ENCODE peak calls at places on chromosomes 12 and 14, in five cellular contexts. G is heart left ventricle, Y is mammary epithelial cell, D is AG10803, H is endodermal cell. J is an unnamed sample.

GRCh38 chr14:104610749-104611310 is 6.3 kb upstream of the TMEM179 start:
- DNase-seq in Y (no peak), H (peak), G (no peak), D (no peak), J (no peak)

GRCh38 chr12:69901141-69901900 is 76.3 kb downstream of the MYRFL start:
- DNase-seq in G (no peak), Y (peak), H (no peak), D (peak), J (no peak)

GRCh38 chr12:13114251-13115052 is 11.0 kb upstream of the GSG1 start:
- DNase-seq in H (peak), G (no peak), Y (no peak), D (no peak), J (no peak)

GRCh38 chr12:13127476-13127875 is 24.0 kb upstream of the GSG1 start:
- DNase-seq in Y (no peak), D (no peak), H (no peak), G (no peak), J (no peak)

GRCh38 chr12:401235-402126 is at the start of gene CCDC77:
- DNase-seq in G (peak), D (peak), H (peak), Y (peak), J (peak)

GRCh38 chr14:31927348-31927826 is 149.7 kb upstream of the ARHGAP5 start:
- DNase-seq in D (peak), H (no peak), G (peak), Y (peak), J (no peak)

GRCh38 chr12:41993283-41993682 is 151.4 kb downstream of the GXYLT1 start:
- DNase-seq in G (no peak), Y (no peak), D (no peak), H (no peak), J (no peak)

GRCh38 chr12:89350260-89350659 is 2.0 kb downstream of the DUSP6 start:
- DNase-seq in G (no peak), H (no peak), D (no peak), Y (no peak), J (no peak)

GRCh38 chr12:59808317-59808910 is 212.6 kb downstream of the SLC16A7 start:
- DNase-seq in H (no peak), Y (peak), G (no peak), D (peak), J (no peak)

GRCh38 chr12:63802012-63802608 is 22.4 kb downstream of the RXYLT1 start:
- DNase-seq in D (peak), H (no peak), G (no peak), Y (peak), J (no peak)

GRCh38 chr14:50403433-50403832 is 6.8 kb upstream of the CDKL1 start:
- DNase-seq in H (no peak), Y (no peak), D (peak), G (no peak), J (no peak)

GRCh38 chr12:121808623-121809022 is 4.8 kb downstream of the SETD1B start:
- DNase-seq in Y (no peak), D (no peak), H (no peak), G (no peak), J (no peak)

GRCh38 chr12:38516418-38516817 is 199.8 kb downstream of the ALG10B start:
- DNase-seq in H (no peak), G (no peak), Y (no peak), D (no peak), J (no peak)

GRCh38 chr12:3838065-3838464 is 35.1 kb downstream of the PARP11 start:
- DNase-seq in H (no peak), Y (no peak), D (no peak), G (no peak), J (no peak)

GRCh38 chr12:11879306-11879705 is 191.4 kb upstream of the BCL2L14 start:
- DNase-seq in H (no peak), Y (peak), D (peak), G (no peak), J (no peak)

GRCh38 chr12:122845041-122845864 is 10.0 kb downstream of the HIP1R start:
- DNase-seq in G (no peak), Y (no peak), H (peak), D (no peak), J (peak)

GRCh38 chr14:34926552-34926951 is 51.4 kb upstream of the BAZ1A start:
- DNase-seq in G (no peak), H (no peak), D (no peak), Y (no peak), J (no peak)

GRCh38 chr14:70239802-70240201 is 51.1 kb upstream of the SLC8A3 start:
- DNase-seq in Y (no peak), G (no peak), D (no peak), H (no peak), J (no peak)

GRCh38 chr12:55019784-55020183 is at the start of gene NEUROD4:
- DNase-seq in D (peak), G (peak), H (peak), Y (peak), J (peak)

GRCh38 chr14:89625208-89625987 is 208.4 kb upstream of the FOXN3 start:
- DNase-seq in D (no peak), Y (no peak), H (peak), G (peak), J (no peak)

GRCh38 chr14:105108516-105108864 is 43.3 kb upstream of the GPR132 start:
- DNase-seq in G (no peak), Y (no peak), H (no peak), D (no peak), J (no peak)

GRCh38 chr14:95660550-95661515 is 25.4 kb upstream of the TCL1B start:
- DNase-seq in H (peak), Y (no peak), D (no peak), G (no peak), J (no peak)

GRCh38 chr14:34933301-34933700 is 49.5 kb upstream of the SRP54 start:
- DNase-seq in Y (no peak), D (no peak), H (no peak), G (no peak), J (no peak)

GRCh38 chr12:83016226-83016835 is 329.6 kb downstream of the TMTC2 start:
- DNase-seq in D (peak), G (peak), H (no peak), Y (peak), J (peak)

GRCh38 chr12:71141270-71141948 is 16.4 kb downstream of the TSPAN8 start:
- DNase-seq in D (no peak), G (no peak), H (no peak), Y (no peak), J (no peak)

GRCh38 chr12:71138011-71138410 is 19.8 kb downstream of the TSPAN8 start:
- DNase-seq in H (no peak), D (no peak), Y (no peak), G (no peak), J (no peak)

GRCh38 chr12:71139153-71139735 is 18.6 kb downstream of the TSPAN8 start:
- DNase-seq in D (no peak), Y (no peak), G (no peak), H (no peak), J (no peak)

GRCh38 chr12:71144682-71145081 is 13.1 kb downstream of the TSPAN8 start:
- DNase-seq in H (no peak), D (no peak), Y (no peak), G (no peak), J (no peak)

DNA sequence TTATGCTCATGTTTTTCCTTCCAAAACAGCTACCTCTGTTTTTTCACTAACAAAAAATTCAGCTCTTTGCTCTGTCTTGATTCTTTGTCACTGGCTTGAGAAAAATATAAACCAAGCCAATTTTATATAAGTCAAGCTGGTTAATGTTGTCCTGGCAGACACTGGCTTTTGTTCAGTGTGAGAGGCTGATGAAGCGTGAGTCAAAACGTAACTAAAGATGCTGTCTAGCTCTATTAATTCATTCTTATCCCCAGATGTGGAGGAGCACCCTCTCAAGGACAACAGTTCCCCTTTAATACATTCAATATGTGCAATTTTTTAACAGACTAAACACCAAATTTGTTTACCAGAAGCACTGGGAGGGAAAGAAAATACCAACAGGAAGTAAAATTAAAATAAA is 15.8 kb downstream of the TSPAN8 start:
- DNase-seq in G (no peak), H (no peak), D (no peak), Y (no peak), J (no peak)
- H3K4me3 ChIP-seq in G (no peak), H (no peak), D (no peak), Y (no peak), J (no peak)

GRCh38 chr14:86457729-86458128 is 927.8 kb downstream of the FLRT2 start:
- DNase-seq in Y (no peak), G (no peak), D (no peak), H (no peak), J (no peak)

GRCh38 chr14:86464386-86464785 is 934.4 kb downstream of the FLRT2 start:
- DNase-seq in G (no peak), H (no peak), D (peak), Y (no peak), J (no peak)

GRCh38 chr14:86462193-86462592 is 932.2 kb downstream of the FLRT2 start:
- DNase-seq in H (peak), Y (peak), G (no peak), D (peak), J (no peak)
- TF ChIP-seq CTCF in H (peak), Y (peak), G (no peak), D (peak), J (no peak)

GRCh38 chr12:14960548-14961465 is 594 bp downstream of the ARHGDIB start:
- DNase-seq in D (no peak), H (no peak), G (peak), Y (peak), J (no peak)
- H3K4me3 ChIP-seq in D (no peak), H (no peak), G (peak), Y (peak), J (peak)

DNA sequence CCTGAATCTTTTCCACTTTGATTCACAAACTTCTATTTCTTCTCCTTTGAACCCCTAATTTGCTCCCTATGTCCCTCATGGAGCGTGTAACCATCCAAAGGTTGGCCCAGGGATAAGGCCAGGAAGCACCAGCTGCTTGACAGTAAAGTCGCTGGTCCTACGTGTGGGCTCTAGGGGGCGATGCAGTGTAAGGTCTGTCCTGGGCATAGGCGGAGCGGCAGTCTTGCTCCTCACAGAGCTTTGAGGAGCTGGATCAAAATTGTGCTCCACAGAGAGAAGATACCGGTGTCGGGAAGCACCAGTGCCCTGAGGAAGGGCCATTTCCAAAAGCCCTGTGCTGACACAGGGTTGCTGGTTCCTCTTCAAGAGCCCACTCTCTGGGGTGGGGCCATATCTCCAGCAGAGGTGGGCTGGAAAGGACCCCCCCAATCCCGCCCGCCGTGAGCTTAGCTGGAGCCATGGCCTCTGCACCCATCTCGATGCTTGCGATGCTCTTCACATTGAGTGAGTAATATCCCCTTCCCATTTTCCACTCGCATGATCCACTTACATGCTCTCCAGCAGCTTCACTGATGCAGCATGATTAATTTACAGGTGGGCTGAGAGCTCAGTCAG is 49.9 kb upstream of the OR4E1 start:
- DNase-seq in H (peak), D (no peak), Y (peak), G (no peak), J (peak)
- TF ChIP-seq CTCF in H (peak), D (no peak), Y (peak), G (no peak), J (no peak)

GRCh38 chr12:95460105-95460504 is 13.8 kb upstream of the METAP2 start:
- DNase-seq in H (no peak), Y (no peak), D (no peak), G (no peak), J (no peak)
- H3K4me3 ChIP-seq in H (no peak), Y (no peak), D (no peak), G (no peak), J (no peak)

GRCh38 chr14:55267816-55268215 is 3.4 kb upstream of the FBXO34 start:
- DNase-seq in G (no peak), D (peak), Y (no peak), H (no peak), J (no peak)
- TF ChIP-seq CTCF in G (no peak), D (no peak), Y (no peak), H (no peak), J (no peak)

DNA sequence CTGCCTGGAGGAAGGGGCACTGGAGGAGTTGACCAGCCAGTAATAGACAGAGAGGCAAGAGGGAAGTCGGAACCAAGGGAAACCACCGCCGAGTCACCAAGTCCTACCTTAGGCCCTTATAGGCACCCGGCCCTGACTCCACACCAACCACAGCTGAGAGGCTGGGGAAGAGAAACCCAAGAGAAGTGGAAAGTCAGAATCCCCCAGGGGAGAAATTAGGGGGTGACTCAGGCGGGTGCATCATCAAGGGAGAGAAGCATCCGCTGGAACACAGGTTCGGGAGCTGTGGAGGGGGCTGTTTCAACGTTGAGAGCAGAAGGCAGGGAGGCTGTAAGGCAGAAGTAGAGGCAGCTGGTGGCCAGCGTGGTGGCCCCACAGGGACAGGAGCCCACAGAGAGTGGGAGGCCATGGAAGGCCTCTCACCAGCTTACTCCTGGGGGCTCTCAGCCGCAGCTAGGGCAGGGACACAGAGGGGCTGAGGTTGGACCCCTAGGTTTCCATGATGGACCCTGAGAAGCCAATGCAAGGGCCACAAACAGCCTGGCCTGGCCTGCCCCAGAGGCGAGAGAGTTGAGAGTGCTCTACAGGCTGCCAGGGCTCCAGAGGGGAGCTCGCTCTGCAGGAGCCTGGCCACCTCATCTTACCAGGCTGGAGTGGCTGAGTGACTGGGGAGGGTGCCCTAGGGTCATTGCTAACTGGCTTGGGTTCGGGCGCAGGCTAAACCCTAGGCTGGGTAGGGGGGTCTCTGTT is 1.4 kb upstream of the TRMT61A start:
- DNase-seq in G (no peak), H (no peak), Y (peak), D (peak), J (no peak)
- H3K4me3 ChIP-seq in G (peak), H (peak), Y (no peak), D (peak), J (no peak)

DNA sequence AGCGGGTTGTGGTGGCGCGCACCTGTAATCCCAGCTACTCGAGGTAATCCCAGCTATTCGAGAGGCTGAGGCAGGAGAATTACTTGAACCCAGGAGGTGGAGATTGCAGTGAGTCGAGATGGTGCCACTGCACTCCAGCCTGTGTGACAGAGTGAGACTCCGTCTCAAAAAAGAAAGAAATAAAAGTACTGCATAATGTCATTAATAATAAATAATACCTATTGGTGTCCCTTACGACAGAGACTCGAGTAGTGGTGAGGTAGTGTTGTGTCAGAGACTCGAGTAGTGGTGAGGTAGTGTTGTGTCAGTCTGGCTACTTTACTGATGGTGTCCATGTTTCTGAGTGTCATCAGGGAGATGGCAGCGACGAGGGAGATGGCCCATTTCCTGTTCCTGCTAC is 1.3 kb downstream of the GLS2 start:
- DNase-seq in G (no peak), Y (no peak), H (no peak), D (no peak), J (no peak)
- TF ChIP-seq CTCF in G (no peak), Y (no peak), H (no peak), D (no peak), J (no peak)

J was measured in mucosa of descending colon.